ENCODE peak calls at places on chromosome 21, in six cellular contexts. Y is activated naive CD4-positive, alpha-beta T cell; T is NCI-H1092; Q is stimulated activated CD8-positive, alpha-beta memory T cell treated with anti-CD3 and anti-CD28 coated beads, Interleukin-15, amount 100 ng/mL, for 24 hours; U is stimulated activated CD4-positive, alpha-beta T cell treated with anti-CD3 and anti-CD28 coated beads, Interleukin-4, amount 100 ng/mL, for 1 hour; W is CD4-positive, CD25-positive, alpha-beta regulatory T cell. F is an unnamed sample.

GRCh38 chr21:34857122-34857713 is 188.4 kb downstream of the CLIC6 start:
- DNase-seq in Y (no peak), T (no peak), Q (no peak), U (no peak), W (no peak), F (no peak)

GRCh38 chr21:45380566-45380965 is 24.4 kb upstream of the COL18A1 start:
- DNase-seq in Y (no peak), T (no peak), Q (no peak), U (no peak), W (no peak), F (no peak)

GRCh38 chr21:44920694-44921604 is at the start of gene ITGB2:
- DNase-seq in Y (no peak), T (no peak), Q (no peak), U (peak; percentile 61), W (peak; percentile 53), F (no peak)

GRCh38 chr21:38266732-38267131 is 9.9 kb downstream of the KCNJ15 start:
- DNase-seq in Y (no peak), T (no peak), Q (no peak), U (no peak), W (no peak), F (peak; percentile 64)

GRCh38 chr21:15022608-15023261 is 42.1 kb downstream of the NRIP1 start:
- DNase-seq in Y (no peak), T (no peak), Q (no peak), U (no peak), W (no peak), F (no peak)

GRCh38 chr21:23664193-23664694 is 1943.0 kb downstream of the MRPL39 start:
- DNase-seq in Y (no peak), T (no peak), Q (no peak), U (no peak), W (no peak), F (no peak)

GRCh38 chr21:46661211-46661625 is 25.7 kb downstream of the PRMT2 start:
- DNase-seq in Y (no peak), T (peak; percentile 50), Q (no peak), U (no peak), W (peak; percentile 41), F (peak; percentile 72)

GRCh38 chr21:45560106-45561021 is 18.1 kb upstream of the SLC19A1 start:
- DNase-seq in Y (no peak), T (no peak), Q (no peak), U (no peak), W (no peak), F (no peak)

GRCh38 chr21:34935868-34936267 is 113.2 kb downstream of the RUNX1 start:
- DNase-seq in Y (no peak), T (no peak), Q (no peak), U (no peak), W (no peak), F (peak; percentile 42)

GRCh38 chr21:25838809-25839208 is 104.0 kb downstream of the GABPA start:
- DNase-seq in Y (no peak), T (no peak), Q (no peak), U (no peak), W (no peak), F (peak; percentile 60)

GRCh38 chr21:33046455-33046854 is 20.7 kb downstream of the OLIG2 start:
- DNase-seq in Y (no peak), T (no peak), Q (no peak), U (no peak), W (no peak), F (no peak)

GRCh38 chr21:42063578-42064521 is 7.3 kb upstream of the UMODL1 start:
- DNase-seq in Y (no peak), T (no peak), Q (no peak), U (peak; percentile 60), W (peak; percentile 63), F (no peak)

GRCh38 chr21:43917515-43918384 is 52.7 kb downstream of the AGPAT3 start:
- DNase-seq in Y (no peak), T (no peak), Q (no peak), U (peak; percentile 16), W (no peak), F (no peak)

GRCh38 chr21:45573452-45574035 is 31.3 kb upstream of the SLC19A1 start:
- DNase-seq in Y (no peak), T (no peak), Q (no peak), U (no peak), W (no peak), F (no peak)

GRCh38 chr21:15121655-15122120 is 56.9 kb upstream of the NRIP1 start:
- DNase-seq in Y (no peak), T (peak; percentile 30), Q (no peak), U (no peak), W (no peak), F (peak; percentile 51)

GRCh38 chr21:17758703-17759102 is 60.5 kb downstream of the C21orf91 start:
- DNase-seq in Y (no peak), T (no peak), Q (no peak), U (no peak), W (no peak), F (no peak)

GRCh38 chr21:42833439-42833815 is 45.9 kb downstream of the WDR4 start:
- DNase-seq in Y (no peak), T (no peak), Q (no peak), U (peak; percentile 58), W (peak; percentile 50), F (no peak)

GRCh38 chr21:26842300-26842699 is 2.9 kb downstream of the ADAMTS1 start:
- DNase-seq in Y (no peak), T (no peak), Q (no peak), U (no peak), W (no peak), F (no peak)

GRCh38 chr21:28272272-28272992 is 720.2 kb downstream of the LTN1 start:
- DNase-seq in Y (no peak), T (no peak), Q (no peak), U (no peak), W (no peak), F (no peak)

GRCh38 chr21:45093064-45093532 is 18.7 kb downstream of the ADARB1 start:
- DNase-seq in Y (no peak), T (no peak), Q (no peak), U (no peak), W (no peak), F (no peak)

GRCh38 chr21:15098908-15099307 is 34.1 kb upstream of the NRIP1 start:
- DNase-seq in Y (no peak), T (no peak), Q (no peak), U (no peak), W (no peak), F (no peak)

GRCh38 chr21:31553926-31554325 is 105.6 kb upstream of the SOD1 start:
- DNase-seq in Y (no peak), T (no peak), Q (no peak), U (no peak), W (no peak), F (no peak)

GRCh38 chr21:34523019-34523418 is 11.0 kb upstream of the KCNE1 start:
- DNase-seq in Y (no peak), T (no peak), Q (no peak), U (no peak), W (no peak), F (no peak)

GRCh38 chr21:38323721-38324591 is 67.2 kb downstream of the KCNJ15 start:
- DNase-seq in Y (no peak), T (peak; percentile 68), Q (no peak), U (no peak), W (no peak), F (peak; percentile 97)

GRCh38 chr21:15140321-15141019 is 75.7 kb upstream of the NRIP1 start:
- DNase-seq in Y (no peak), T (no peak), Q (no peak), U (no peak), W (no peak), F (no peak)

GRCh38 chr21:46424062-46424591 is 34.6 kb upstream of the DIP2A start:
- DNase-seq in Y (no peak), T (no peak), Q (no peak), U (no peak), W (peak; percentile 29), F (no peak)

GRCh38 chr21:33931799-33932390 is 16.3 kb upstream of the ATP5PO start:
- DNase-seq in Y (no peak), T (no peak), Q (no peak), U (no peak), W (no peak), F (no peak)

GRCh38 chr21:38139380-38140168 is 117.2 kb upstream of the KCNJ15 start:
- DNase-seq in Y (no peak), T (peak; percentile 29), Q (no peak), U (no peak), W (no peak), F (peak; percentile 7)

GRCh38 chr21:28972398-28972797 is 20.3 kb downstream of the LTN1 start:
- DNase-seq in Y (no peak), T (no peak), Q (no peak), U (no peak), W (no peak), F (no peak)

GRCh38 chr21:46284077-46284644 is 1.2 kb downstream of the MCM3AP start:
- DNase-seq in Y (no peak), T (no peak), Q (no peak), U (no peak), W (no peak), F (no peak)

GRCh38 chr21:33858672-33859372 is 56.8 kb downstream of the ATP5PO start:
- DNase-seq in Y (no peak), T (no peak), Q (no peak), U (no peak), W (no peak), F (no peak)

F was measured in astrocyte.